ENCODE peak calls at places on chromosomes 5 and 9, in four cellular contexts. A is tibial nerve, H is adrenal gland, K is body of pancreas. M is an unnamed sample.

GRCh38 chr5:73544429-73545402 is 20.7 kb downstream of the ANKRA2 start:
- DNase-seq in A (no peak), H (peak), K (peak), M (no peak)

GRCh38 chr5:160097981-160098380 is 21.3 kb downstream of the PWWP2A start:
- DNase-seq in A (no peak), H (no peak), K (no peak), M (no peak)

GRCh38 chr9:38309324-38310195 is 82.9 kb upstream of the ALDH1B1 start:
- DNase-seq in A (no peak), H (no peak), K (no peak), M (no peak)

GRCh38 chr9:96122756-96123155 is 179.2 kb downstream of the HSD17B3 start:
- DNase-seq in A (no peak), H (no peak), K (no peak), M (no peak)

GRCh38 chr9:4955836-4956235 is 29.2 kb upstream of the JAK2 start:
- DNase-seq in A (no peak), H (no peak), K (no peak), M (no peak)

GRCh38 chr5:53777864-53778618 is 217.6 kb downstream of the NDUFS4 start:
- DNase-seq in A (no peak), H (no peak), K (no peak), M (no peak)

GRCh38 chr5:50744761-50745160 is 78.3 kb downstream of the PARP8 start:
- DNase-seq in A (no peak), H (no peak), K (no peak), M (no peak)

GRCh38 chr5:148729182-148729581 is 74.9 kb upstream of the HTR4 start:
- DNase-seq in A (no peak), H (no peak), K (no peak), M (no peak)

GRCh38 chr5:96533371-96533770 is 100.3 kb upstream of the PCSK1 start:
- DNase-seq in A (no peak), H (no peak), K (no peak), M (no peak)

GRCh38 chr5:96538831-96539250 is 105.8 kb upstream of the PCSK1 start:
- DNase-seq in A (no peak), H (no peak), K (no peak), M (no peak)

DNA sequence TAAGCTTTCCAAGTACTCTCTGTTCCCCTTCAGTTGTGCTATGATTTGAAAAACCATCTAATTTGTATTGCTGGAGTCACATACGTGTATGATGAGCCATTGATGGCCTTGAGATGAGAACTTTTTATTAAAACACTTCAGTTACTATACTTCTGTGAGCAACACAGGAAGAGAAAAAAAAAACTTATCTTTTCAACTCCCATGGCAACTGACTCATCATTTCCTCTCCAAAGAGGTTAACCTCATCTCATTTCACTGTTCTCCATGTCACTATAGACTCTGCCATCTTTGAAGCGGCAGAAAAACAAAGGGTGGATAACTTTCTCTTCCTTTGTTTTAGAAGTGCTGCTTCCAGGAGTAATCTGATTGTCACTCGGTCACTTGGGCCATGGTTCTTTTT is 104.3 kb upstream of the PCSK1 start:
- DNase-seq in A (no peak), H (no peak), K (no peak), M (peak)
- TF ChIP-seq POLR2A in A (no peak), H (no peak), K (no peak), M (no peak)

DNA sequence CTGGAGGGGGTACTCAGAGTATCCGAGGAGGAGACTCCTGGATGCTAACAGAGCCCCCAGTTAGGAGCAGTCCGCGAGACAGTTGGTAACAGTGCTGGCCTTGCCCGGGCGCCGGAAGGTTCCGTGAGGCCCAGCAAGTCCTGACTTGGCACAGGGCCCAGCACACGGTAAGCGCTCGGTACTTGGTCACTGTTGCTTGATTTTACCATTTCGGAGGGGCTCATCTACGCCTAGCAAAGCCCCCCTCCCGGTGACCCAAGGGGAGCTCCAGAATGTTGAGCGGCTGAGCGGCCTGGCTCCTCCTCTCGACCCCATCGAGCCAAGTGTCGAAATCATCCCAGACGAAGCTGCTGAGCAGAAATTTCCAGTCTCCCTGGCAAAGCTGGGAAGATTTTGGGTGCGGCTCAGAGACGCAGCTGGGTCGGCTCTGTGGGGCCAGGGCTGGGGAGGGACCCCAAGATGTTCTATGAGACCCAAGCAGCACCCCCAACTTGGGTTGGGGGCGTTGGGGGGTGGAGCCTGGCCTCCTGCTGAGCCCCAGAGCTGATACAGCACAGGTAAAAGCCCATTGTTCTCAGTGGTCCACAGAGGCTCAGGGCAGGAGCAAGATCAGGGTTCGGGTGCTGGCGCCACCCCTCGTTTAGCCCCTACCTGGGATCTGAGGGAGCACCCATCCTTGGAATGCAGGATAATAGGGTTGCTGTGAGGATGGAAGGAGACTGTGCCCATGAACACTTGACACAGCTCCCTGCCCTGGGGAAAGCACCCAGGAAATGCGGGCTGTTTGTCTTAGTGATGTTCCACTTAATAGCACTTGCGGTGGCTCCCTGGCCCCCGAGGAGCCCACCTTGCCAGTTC is 137.2 kb downstream of the C9orf50 start:
- DNase-seq in A (peak), H (peak), K (peak), M (no peak)
- TF ChIP-seq POLR2A in A (peak), H (peak), K (peak), M (no peak)

GRCh38 chr9:137550241-137550621 is at the start of gene PNPLA7:
- DNase-seq in A (peak), H (peak), K (peak), M (peak)
- TF ChIP-seq POLR2A in A (peak), H (peak), K (no peak), M (peak)

DNA sequence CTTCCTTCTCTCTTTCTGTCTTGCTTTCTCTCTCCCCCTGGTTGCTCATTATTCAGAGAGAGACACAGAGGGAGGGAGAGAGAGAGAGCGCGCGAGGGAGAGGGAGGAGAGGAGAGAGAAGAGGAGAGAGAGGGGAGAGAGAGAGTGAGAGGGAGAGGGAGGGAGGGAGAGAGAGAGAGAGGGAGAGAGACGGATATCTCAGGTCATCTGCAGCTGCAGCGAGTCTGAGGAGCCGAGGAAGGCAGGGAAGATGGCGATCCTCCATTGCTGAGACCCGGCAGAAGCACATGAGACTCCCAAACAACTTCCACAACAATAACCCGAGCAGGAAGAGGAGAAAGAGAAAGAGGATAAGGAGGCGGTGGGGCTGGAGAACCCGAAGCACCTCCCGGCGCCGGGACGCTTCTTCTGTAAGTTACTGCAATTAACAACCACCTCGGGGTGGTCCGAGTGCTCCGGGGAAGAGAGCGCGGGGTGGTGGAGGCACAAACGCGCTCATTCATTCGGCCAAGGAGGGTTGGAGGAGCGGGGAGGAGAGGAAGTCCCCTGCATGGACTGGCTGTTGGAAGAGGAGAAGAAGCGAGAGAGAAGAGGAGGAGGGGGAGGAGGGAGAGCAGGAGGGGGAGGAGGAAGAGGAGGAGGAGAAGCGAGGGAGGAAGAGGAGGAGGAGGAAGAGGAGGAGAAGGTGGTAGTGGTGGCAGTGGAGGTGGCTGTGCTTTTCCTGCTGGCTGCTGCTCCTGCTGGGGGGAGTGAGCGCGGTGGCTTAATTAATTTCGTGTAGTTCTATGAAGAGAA is at the start of gene ZNF462:
- DNase-seq in A (peak), H (peak), K (peak), M (peak)
- TF ChIP-seq POLR2A in A (peak), H (peak), K (no peak), M (peak)

GRCh38 chr5:173057062-173057924 is 1.1 kb downstream of the CREBRF start:
- DNase-seq in A (peak), H (peak), K (peak), M (peak)
- TF ChIP-seq POLR2A in A (peak), H (peak), K (no peak), M (peak)

M was measured in H54.